ENCODE peak calls at places on chromosomes 2 and 18, in five cellular contexts. Z, D, O, B and F are unnamed samples. For H3K27me3 and H3K36me3, the result is how much of the 10 kb centered on the place peaks cover.

GRCh38 chr18:55038162-55038561 is 78.9 kb upstream of the CCDC68 start:
- DNase-seq in Z (no peak), D (no peak), O (no peak), B (no peak), F (no peak)

GRCh38 chr2:72131916-72132841 is 15.5 kb downstream of the CYP26B1 start:
- DNase-seq in Z (no peak), D (no peak), O (no peak), B (no peak), F (no peak)

GRCh38 chr2:18425186-18425585 is 135.3 kb downstream of the RDH14 start:
- DNase-seq in Z (no peak), D (no peak), O (no peak), B (no peak), F (peak)

GRCh38 chr2:186995092-186995491 is 146.1 kb upstream of the ZSWIM2 start:
- DNase-seq in Z (no peak), D (no peak), O (no peak), B (no peak), F (no peak)

GRCh38 chr2:642431-642815 is 34.8 kb downstream of the TMEM18 start:
- DNase-seq in Z (no peak), D (no peak), O (no peak), B (no peak), F (no peak)

GRCh38 chr2:30611572-30611971 is 164.5 kb downstream of the LCLAT1 start:
- DNase-seq in Z (no peak), D (no peak), O (peak), B (peak), F (no peak)

GRCh38 chr2:111710085-111710484 is 173.9 kb downstream of the ANAPC1 start:
- DNase-seq in Z (no peak), D (no peak), O (no peak), B (no peak), F (no peak)

GRCh38 chr2:68295523-68295922 is 24.2 kb downstream of the CNRIP1 start:
- DNase-seq in Z (no peak), D (no peak), O (no peak), B (no peak), F (no peak)

GRCh38 chr2:159936471-159936870 is 125.9 kb downstream of the PLA2R1 start:
- DNase-seq in Z (no peak), D (no peak), O (no peak), B (no peak), F (no peak)

GRCh38 chr2:100320547-100321180 is 1.6 kb downstream of the LONRF2 start:
- DNase-seq in Z (no peak), D (no peak), O (no peak), B (no peak), F (no peak)

GRCh38 chr18:71168576-71169145 is 879.8 kb downstream of the SOCS6 start:
- DNase-seq in Z (no peak), D (no peak), O (no peak), B (no peak), F (no peak)

GRCh38 chr18:9609190-9609589 is 5.2 kb downstream of the PPP4R1 start:
- DNase-seq in Z (no peak), D (no peak), O (no peak), B (no peak), F (no peak)

GRCh38 chr2:176637497-176638166 is 368.4 kb downstream of the MTX2 start:
- DNase-seq in Z (peak), D (no peak), O (no peak), B (peak), F (peak)

GRCh38 chr18:39191931-39192330 is 1626.3 kb upstream of the CELF4 start:
- DNase-seq in Z (no peak), D (no peak), O (no peak), B (no peak), F (no peak)

GRCh38 chr2:237012021-237012420 is 73.7 kb upstream of the COPS8 start:
- DNase-seq in Z (no peak), D (no peak), O (no peak), B (no peak), F (no peak)

GRCh38 chr2:65796259-65796658 is 363.9 kb upstream of the SPRED2 start:
- DNase-seq in Z (no peak), D (no peak), O (no peak), B (no peak), F (no peak)

GRCh38 chr18:73979742-73980141 is 167.9 kb downstream of the FBXO15 start:
- DNase-seq in Z (no peak), D (no peak), O (peak), B (no peak), F (peak)

GRCh38 chr2:67667054-67667908 is 270.1 kb downstream of the ETAA1 start:
- DNase-seq in Z (no peak), D (no peak), O (no peak), B (no peak), F (no peak)

GRCh38 chr2:239881031-239881471 is 144.1 kb downstream of the NDUFA10 start:
- DNase-seq in Z (no peak), D (no peak), O (no peak), B (no peak), F (no peak)

GRCh38 chr18:63138469-63139340 is 180.9 kb downstream of the BCL2 start:
- DNase-seq in Z (no peak), D (no peak), O (no peak), B (no peak), F (no peak)

GRCh38 chr2:79964966-79965365 is 339.6 kb downstream of the LRRTM1 start:
- DNase-seq in Z (no peak), D (no peak), O (no peak), B (no peak), F (no peak)

GRCh38 chr18:54684786-54685185 is 93.7 kb downstream of the DYNAP start:
- DNase-seq in Z (no peak), D (no peak), O (no peak), B (peak), F (no peak)

GRCh38 chr2:144156736-144157645 is 362.9 kb downstream of the ZEB2 start:
- DNase-seq in Z (no peak), D (no peak), O (no peak), B (no peak), F (no peak)

GRCh38 chr2:18927525-18928232 is 338.3 kb upstream of the NT5C1B start:
- DNase-seq in Z (no peak), D (no peak), O (no peak), B (no peak), F (no peak)

GRCh38 chr2:41928593-41928992 is 119.2 kb upstream of the PKDCC start:
- DNase-seq in Z (no peak), D (no peak), O (peak), B (no peak), F (peak)

GRCh38 chr2:188151670-188152069 is 140.0 kb upstream of the GULP1 start:
- DNase-seq in Z (no peak), D (no peak), O (no peak), B (no peak), F (no peak)

GRCh38 chr2:165122521-165122920 is 81.3 kb downstream of the SCN3A start:
- DNase-seq in Z (no peak), D (no peak), O (no peak), B (no peak), F (no peak)

GRCh38 chr2:45014016-45014702 is 4.9 kb upstream of the SIX2 start:
- DNase-seq in Z (peak), D (no peak), O (no peak), B (peak), F (peak)

GRCh38 chr2:45011621-45012602 is 2.7 kb upstream of the SIX2 start:
- DNase-seq in Z (no peak), D (no peak), O (no peak), B (no peak), F (no peak)

GRCh38 chr2:45010706-45011036 is 1.4 kb upstream of the SIX2 start:
- DNase-seq in Z (no peak), D (no peak), O (no peak), B (no peak), F (no peak)

GRCh38 chr2:45012733-45013132 is 3.5 kb upstream of the SIX2 start:
- DNase-seq in Z (no peak), D (no peak), O (no peak), B (no peak), F (no peak)

GRCh38 chr2:45013229-45014015 is 4.2 kb upstream of the SIX2 start:
- DNase-seq in Z (peak), D (no peak), O (no peak), B (no peak), F (no peak)
- H3K27me3 ChIP-seq in Z (under half), D (under half), O (under half), B (half or more), F (under half)

GRCh38 chr2:150478206-150478974 is 9.1 kb downstream of the RND3 start:
- DNase-seq in Z (no peak), D (no peak), O (no peak), B (no peak), F (no peak)
- H3K36me3 ChIP-seq in Z (under half), D (under half), O (under half), B (under half), F (half or more)

DNA sequence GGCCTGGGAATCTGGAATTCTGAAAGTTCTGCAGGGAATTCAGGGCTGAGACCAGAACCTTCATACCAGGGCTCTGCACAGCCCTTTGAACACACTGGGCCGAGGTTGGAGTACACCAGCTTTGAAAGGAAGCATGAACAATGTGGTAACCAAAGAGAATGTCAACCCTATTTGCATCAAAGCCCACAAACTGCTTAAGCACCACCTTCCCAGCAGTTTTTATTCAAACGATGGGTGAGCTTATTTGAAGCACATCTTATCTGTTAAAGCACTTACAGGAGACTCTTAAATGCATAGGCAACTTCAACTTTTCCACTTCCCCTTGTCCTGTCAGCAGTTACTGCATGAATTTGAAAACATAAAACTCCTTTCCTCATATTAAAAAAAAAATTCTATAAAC is 96.6 kb downstream of the TXNL1 start:
- DNase-seq in Z (no peak), D (no peak), O (no peak), B (no peak), F (no peak)
- H3K4me3 ChIP-seq in Z (no peak), D (no peak), O (no peak), B (no peak), F (no peak)

GRCh38 chr2:232928564-232929302 is 58.7 kb downstream of the SNORC start:
- DNase-seq in Z (no peak), D (no peak), O (no peak), B (no peak), F (no peak)

GRCh38 chr2:232926448-232927040 is 56.5 kb downstream of the SNORC start:
- DNase-seq in Z (no peak), D (no peak), O (no peak), B (no peak), F (peak)

GRCh38 chr2:232929303-232930123 is 59.4 kb downstream of the SNORC start:
- DNase-seq in Z (peak), D (no peak), O (no peak), B (no peak), F (no peak)

GRCh38 chr2:232927041-232927792 is 57.2 kb downstream of the SNORC start:
- DNase-seq in Z (no peak), D (no peak), O (no peak), B (no peak), F (peak)

DNA sequence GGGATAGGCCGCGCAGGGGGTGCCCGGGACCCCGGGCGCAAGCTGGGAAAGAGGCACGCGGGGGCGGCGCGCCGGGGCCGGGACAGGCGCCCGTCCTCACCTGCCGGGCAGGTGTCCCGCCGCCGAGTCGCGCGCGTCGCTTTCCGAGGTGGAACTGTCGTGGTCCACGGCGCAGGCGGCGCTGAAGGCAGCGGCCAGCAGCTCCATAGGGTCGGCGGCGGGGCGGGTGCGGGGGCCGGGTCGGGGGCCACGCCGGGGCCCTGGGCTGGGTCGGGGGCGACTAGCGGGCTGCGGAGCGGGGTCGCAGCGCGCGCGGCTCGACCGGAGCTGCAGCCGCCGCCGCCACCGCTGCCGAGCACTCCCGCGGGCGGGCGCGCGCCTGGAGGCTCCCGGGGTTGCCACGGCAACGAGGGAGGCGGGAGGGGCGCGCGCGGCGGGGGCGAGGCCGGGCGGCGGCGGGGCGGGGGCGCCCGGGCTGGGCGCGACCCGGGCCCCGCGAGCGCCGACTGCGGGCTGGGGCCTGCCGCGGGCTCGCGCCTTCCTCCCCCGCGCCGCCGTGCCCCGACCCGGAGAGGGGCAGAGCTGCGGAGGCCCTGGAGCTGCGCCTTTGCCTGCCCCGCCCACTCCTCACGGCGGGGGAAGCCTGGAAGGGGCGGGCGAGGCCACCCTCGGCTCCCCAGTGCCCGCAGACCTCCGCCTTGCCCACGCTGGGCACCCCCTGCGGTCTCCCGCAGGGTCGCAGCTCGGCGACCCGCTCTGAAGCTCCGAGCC is 57.9 kb downstream of the SNORC start:
- DNase-seq in Z (no peak), D (no peak), O (no peak), B (no peak), F (no peak)
- H3K27me3 ChIP-seq in Z (under half), D (under half), O (under half), B (half or more), F (under half)